ENCODE peak calls at places on chromosomes 2 and 18, in eight cellular contexts. O, M, N, K, E, S, I and V are unnamed samples.

GRCh38 chr2:16154501-16155280 is 214.3 kb downstream of the MYCN start:
- DNase-seq in K (no peak), E (no peak), S (no peak), N (no peak), I (no peak), M (no peak), O (no peak), V (no peak)

GRCh38 chr18:23719634-23720201 is 30.5 kb downstream of the LAMA3 start:
- DNase-seq in K (no peak), M (peak; percentile 22), O (no peak), E (peak; percentile 28), N (no peak), S (peak; percentile 53), I (peak; percentile 54), V (no peak)

GRCh38 chr2:170929686-170930050 is 615 bp downstream of the GORASP2 start:
- DNase-seq in M (peak; percentile 74), N (peak; percentile 54), I (peak; percentile 82), O (peak; percentile 71), S (peak; percentile 74), E (peak; percentile 43), K (peak; percentile 74), V (peak; percentile 34)

GRCh38 chr2:86045541-86045940 is 60.1 kb downstream of the POLR1A start:
- DNase-seq in K (no peak), O (no peak), N (no peak), S (no peak), M (peak; percentile 1), E (peak; percentile 7), I (peak; percentile 48), V (no peak)

GRCh38 chr2:36807223-36807886 is 110.8 kb downstream of the VIT start:
- DNase-seq in O (no peak), I (no peak), N (no peak), K (no peak), M (no peak), E (no peak), S (no peak), V (no peak)

GRCh38 chr2:201715459-201715858 is 17.0 kb upstream of the MPP4 start:
- DNase-seq in O (no peak), S (no peak), K (peak; percentile 74), E (no peak), N (no peak), M (peak; percentile 87), I (no peak), V (no peak)

GRCh38 chr2:201674794-201675193 is 23.6 kb downstream of the MPP4 start:
- DNase-seq in I (no peak), O (no peak), S (no peak), M (no peak), N (no peak), E (no peak), K (no peak), V (no peak)

GRCh38 chr2:169031202-169031601 is at the start of gene ABCB11:
- DNase-seq in I (no peak), E (no peak), K (no peak), O (no peak), N (no peak), S (no peak), M (no peak), V (no peak)

GRCh38 chr2:28639836-28640235 is 111.8 kb upstream of the PPP1CB start:
- DNase-seq in I (peak; percentile 62), N (no peak), E (no peak), S (no peak), O (peak; percentile 61), K (peak; percentile 53), M (peak; percentile 35), V (no peak)

GRCh38 chr18:49016648-49017539 is 66.1 kb upstream of the SMAD7 start:
- DNase-seq in O (peak; percentile 56), S (peak; percentile 54), N (peak; percentile 43), I (peak; percentile 65), K (peak; percentile 43), E (peak; percentile 60), M (peak; percentile 46), V (no peak)

GRCh38 chr2:100214265-100214961 is 72.0 kb upstream of the AFF3 start:
- DNase-seq in E (no peak), N (no peak), I (no peak), S (no peak), K (no peak), O (peak; percentile 87), M (no peak), V (no peak)

GRCh38 chr2:43184339-43184895 is 42.0 kb downstream of the ZFP36L2 start:
- DNase-seq in I (no peak), S (no peak), N (no peak), E (no peak), K (no peak), O (no peak), M (no peak), V (no peak)

GRCh38 chr2:189580267-189580661 is 322 bp downstream of the SLC40A1 start:
- DNase-seq in N (peak; percentile 64), O (peak; percentile 63), M (peak; percentile 30), S (peak; percentile 44), K (peak; percentile 29), I (peak; percentile 75), E (no peak), V (peak; percentile 10)

GRCh38 chr2:231104115-231104713 is 20.6 kb downstream of the HTR2B start:
- DNase-seq in I (peak; percentile 94), S (peak; percentile 25), N (no peak), O (peak; percentile 75), K (peak; percentile 54), E (peak; percentile 41), M (peak; percentile 60), V (peak; percentile 33)

DNA sequence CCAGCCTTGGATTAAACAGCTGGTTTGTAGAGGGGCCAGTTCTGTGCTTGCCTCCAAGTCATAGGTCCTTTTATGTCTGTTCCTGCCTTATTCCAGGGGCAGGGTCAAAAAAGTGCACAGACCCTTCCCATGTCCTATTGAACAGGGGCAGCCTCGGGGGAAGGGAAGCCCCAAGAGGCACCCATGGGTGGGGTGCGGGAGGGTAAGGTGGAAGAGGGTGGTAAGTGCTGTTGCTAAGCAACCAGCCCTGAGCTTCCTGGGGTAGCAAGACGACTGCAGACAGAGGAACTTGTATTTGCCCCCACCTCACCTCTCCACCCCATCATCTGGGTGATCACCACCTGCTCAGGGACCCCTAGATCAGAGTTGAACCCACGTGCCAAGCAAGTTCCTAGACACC is 7.7 kb downstream of the DNMT3A start:
- DNase-seq in N (no peak), O (no peak), E (no peak), M (no peak), S (no peak), K (no peak), I (no peak), V (no peak)
- H3K27ac ChIP-seq in N (no peak overlapping the region), O (peak overlapping the region; percentile 66), E (no peak overlapping the region), M (no peak overlapping the region), S (no peak overlapping the region), K (no peak overlapping the region), I (no peak overlapping the region), V (no peak overlapping the region)

GRCh38 chr2:242038166-242038927 is 168.8 kb downstream of the RTP5 start:
- DNase-seq in O (peak; percentile 21), N (no peak), I (no peak), K (peak; percentile 16), M (no peak), S (peak; percentile 8), E (no peak), V (no peak)

GRCh38 chr2:242034138-242034537 is 164.6 kb downstream of the RTP5 start:
- DNase-seq in S (peak; percentile 3), O (no peak), K (no peak), N (no peak), I (no peak), E (no peak), M (no peak), V (no peak)

GRCh38 chr2:242034996-242035814 is 165.7 kb downstream of the RTP5 start:
- DNase-seq in N (no peak), S (peak; percentile 18), O (peak; percentile 51), E (no peak), I (peak; percentile 68), K (peak; percentile 24), M (no peak), V (no peak)

GRCh38 chr2:242036653-242036950 is 167.1 kb downstream of the RTP5 start:
- DNase-seq in E (no peak), M (no peak), K (no peak), S (no peak), N (no peak), O (peak; percentile 26), I (no peak), V (no peak)

DNA sequence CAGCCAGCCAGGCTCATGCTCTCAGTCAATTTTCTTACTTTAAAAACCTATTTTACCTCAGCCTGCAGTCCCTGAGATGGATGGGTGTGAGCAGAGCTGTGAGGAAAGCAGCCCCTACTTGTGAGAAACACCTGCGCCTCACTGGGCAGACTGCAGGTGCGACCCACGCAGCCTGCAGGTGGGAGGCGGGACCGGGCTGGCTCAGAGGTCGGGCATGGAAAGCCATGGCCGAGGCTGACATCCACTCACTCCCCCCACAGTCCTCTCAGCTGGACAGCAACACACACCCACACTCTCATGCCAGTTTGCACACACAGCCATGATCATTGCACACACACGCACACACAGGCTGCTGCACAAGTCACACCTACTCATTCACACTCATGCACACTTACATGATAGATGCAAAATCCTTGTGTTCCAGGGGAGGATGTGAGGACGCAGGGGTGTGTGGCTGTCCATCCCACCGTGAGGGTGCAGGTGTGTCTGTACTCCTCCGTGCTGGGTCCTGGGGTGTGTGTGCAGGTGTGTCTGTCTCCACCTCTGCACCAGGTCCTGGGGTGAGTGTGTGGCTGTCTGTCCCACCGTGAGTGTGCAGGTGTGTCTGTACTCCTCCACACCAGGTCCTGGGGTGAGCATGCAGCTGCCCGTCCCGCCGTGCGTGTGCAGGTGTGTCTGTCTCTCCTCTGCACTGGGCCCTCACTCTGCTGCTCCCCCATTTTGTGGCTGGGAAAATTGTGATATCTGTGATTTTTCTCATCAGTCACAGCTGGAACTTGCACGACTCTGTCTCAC is 166.5 kb downstream of the RTP5 start:
- DNase-seq in M (no peak), O (peak; percentile 33), I (no peak), E (no peak), N (no peak), K (peak; percentile 14), S (peak; percentile 19), V (no peak)
- H3K27me3 ChIP-seq in M (no peaks in the 10 kb centered on the region), O (peaks cover 2% of the 10 kb centered on the region), I (peaks cover 4% of the 10 kb centered on the region), E (no peaks in the 10 kb centered on the region), N (peaks cover 15% of the 10 kb centered on the region), K (peaks cover 7% of the 10 kb centered on the region), S (no peaks in the 10 kb centered on the region), V (peaks cover 3% of the 10 kb centered on the region)

DNA sequence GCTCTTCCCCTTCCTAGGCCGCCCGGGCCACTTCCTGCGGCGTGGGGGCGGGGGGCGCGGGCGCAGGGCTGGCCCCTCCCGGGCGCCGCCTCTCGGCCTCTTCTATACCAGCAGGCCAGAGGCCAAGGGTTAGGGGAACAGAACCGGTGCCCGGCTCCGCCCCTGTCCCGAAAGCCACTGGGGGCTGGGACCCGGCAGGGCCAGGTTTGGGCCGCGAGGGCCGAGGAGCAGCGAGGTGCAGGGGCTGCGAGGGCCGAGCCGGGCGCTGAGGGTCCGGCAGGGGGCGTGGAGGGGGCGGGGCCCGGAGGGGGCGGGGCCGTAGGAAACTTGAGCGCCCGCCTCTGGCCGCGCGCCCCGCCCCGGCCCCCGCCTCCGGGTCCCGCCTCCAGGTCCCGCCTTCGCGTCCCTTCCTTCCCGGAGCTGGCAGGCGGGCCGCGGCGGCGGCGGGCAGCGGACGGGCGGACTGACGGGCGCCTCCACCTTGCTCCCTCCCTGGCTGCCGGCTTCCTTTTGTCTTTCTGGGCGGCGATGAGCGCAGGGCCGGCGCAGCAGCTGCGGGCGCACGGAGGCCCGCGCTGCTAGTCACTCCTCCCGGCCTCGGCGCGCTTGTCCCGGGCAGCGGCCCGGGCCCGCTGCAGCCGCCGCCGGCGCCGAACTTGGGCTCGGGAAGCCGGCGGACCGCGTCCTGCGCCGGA is at the start of gene HPCAL1:
- DNase-seq in K (peak; percentile 93), N (peak; percentile 91), O (peak; percentile 93), M (peak; percentile 91), I (peak; percentile 89), S (peak; percentile 94), E (peak; percentile 71), V (peak; percentile 86)
- TF ChIP-seq POLR2A in K (no peak), N (peak; percentile 96), O (peak; percentile 58), M (peak; percentile 90), I (peak; percentile 95), S (no peak), E (no peak), V (peak; percentile 96)

GRCh38 chr2:64636105-64636873 is 17.4 kb downstream of the SERTAD2 start:
- DNase-seq in O (peak; percentile 40), E (no peak), N (no peak), I (peak; percentile 47), K (no peak), M (no peak), S (no peak), V (no peak)
- H3K27ac ChIP-seq in O (no peak overlapping the region), E (no peak overlapping the region), N (no peak overlapping the region), I (no peak overlapping the region), K (peak overlapping the region; percentile 16), M (no peak overlapping the region), S (peak overlapping the region; percentile 50), V (no peak overlapping the region)